ENCODE peak calls at places on chromosomes 1 and 21, in seven cellular contexts. One of them, this sample, is unnamed.

GRCh38 chr1:85433096-85433495 is 31.9 kb downstream of the DDAH1 start:
- DNase-seq in keratinocyte: no peak
- DNase-seq in heart right ventricle: no peak
- DNase-seq in GM23338: no peak
- DNase-seq in OCI-LY7: no peak
- DNase-seq in colonic mucosa: no peak
- DNase-seq in heart left ventricle: no peak
- DNase-seq in this sample: no peak

GRCh38 chr1:171055966-171056643 is 34.6 kb upstream of the FMO3 start:
- DNase-seq in heart left ventricle: no peak
- DNase-seq in heart right ventricle: no peak
- DNase-seq in OCI-LY7: no peak
- DNase-seq in colonic mucosa: no peak
- DNase-seq in keratinocyte: no peak
- DNase-seq in GM23338: no peak
- DNase-seq in this sample: no peak

GRCh38 chr1:115343200-115343737 is 5.2 kb upstream of the NGF start:
- DNase-seq in GM23338: peak
- DNase-seq in colonic mucosa: no peak
- DNase-seq in OCI-LY7: peak
- DNase-seq in heart left ventricle: no peak
- DNase-seq in keratinocyte: no peak
- DNase-seq in heart right ventricle: no peak
- DNase-seq in this sample: no peak

GRCh38 chr1:159341736-159342135 is 39.6 kb downstream of the FCER1A start:
- DNase-seq in heart right ventricle: no peak
- DNase-seq in keratinocyte: no peak
- DNase-seq in heart left ventricle: no peak
- DNase-seq in GM23338: peak
- DNase-seq in colonic mucosa: no peak
- DNase-seq in OCI-LY7: no peak
- DNase-seq in this sample: no peak

GRCh38 chr1:206589206-206589605 is 23.1 kb downstream of the EIF2D start:
- DNase-seq in OCI-LY7: no peak
- DNase-seq in heart left ventricle: peak
- DNase-seq in keratinocyte: no peak
- DNase-seq in GM23338: no peak
- DNase-seq in heart right ventricle: peak
- DNase-seq in colonic mucosa: no peak
- DNase-seq in this sample: no peak

GRCh38 chr1:150564051-150564991 is 15.1 kb downstream of the MCL1 start:
- DNase-seq in heart left ventricle: no peak
- DNase-seq in OCI-LY7: no peak
- DNase-seq in heart right ventricle: no peak
- DNase-seq in colonic mucosa: no peak
- DNase-seq in keratinocyte: no peak
- DNase-seq in GM23338: no peak
- DNase-seq in this sample: peak

GRCh38 chr1:22108343-22109135 is 34.4 kb downstream of the WNT4 start:
- DNase-seq in heart right ventricle: no peak
- DNase-seq in GM23338: no peak
- DNase-seq in keratinocyte: no peak
- DNase-seq in colonic mucosa: no peak
- DNase-seq in OCI-LY7: no peak
- DNase-seq in heart left ventricle: no peak
- DNase-seq in this sample: no peak

GRCh38 chr1:247390116-247390791 is 25.7 kb upstream of the NLRP3 start:
- DNase-seq in heart right ventricle: peak
- DNase-seq in keratinocyte: peak
- DNase-seq in colonic mucosa: peak
- DNase-seq in OCI-LY7: peak
- DNase-seq in GM23338: peak
- DNase-seq in heart left ventricle: peak
- DNase-seq in this sample: peak

GRCh38 chr1:185964946-185965345 is 230.8 kb downstream of the HMCN1 start:
- DNase-seq in OCI-LY7: no peak
- DNase-seq in heart right ventricle: no peak
- DNase-seq in colonic mucosa: no peak
- DNase-seq in GM23338: no peak
- DNase-seq in heart left ventricle: no peak
- DNase-seq in keratinocyte: no peak
- DNase-seq in this sample: no peak

GRCh38 chr21:45041351-45041805 is 33.0 kb upstream of the ADARB1 start:
- DNase-seq in keratinocyte: no peak
- DNase-seq in heart right ventricle: no peak
- DNase-seq in colonic mucosa: peak
- DNase-seq in heart left ventricle: no peak
- DNase-seq in GM23338: no peak
- DNase-seq in OCI-LY7: no peak
- DNase-seq in this sample: peak

GRCh38 chr1:27960762-27961645 is 1.2 kb downstream of the XKR8 start:
- DNase-seq in GM23338: no peak
- DNase-seq in keratinocyte: no peak
- DNase-seq in OCI-LY7: no peak
- DNase-seq in heart left ventricle: no peak
- DNase-seq in colonic mucosa: no peak
- DNase-seq in heart right ventricle: no peak
- DNase-seq in this sample: peak

GRCh38 chr1:65792671-65793358 is at the start of gene PDE4B:
- DNase-seq in GM23338: peak
- DNase-seq in heart left ventricle: no peak
- DNase-seq in colonic mucosa: peak
- DNase-seq in OCI-LY7: no peak
- DNase-seq in keratinocyte: no peak
- DNase-seq in heart right ventricle: no peak
- DNase-seq in this sample: no peak

GRCh38 chr21:27590271-27590670 is 623.4 kb upstream of the ADAMTS5 start:
- DNase-seq in heart left ventricle: peak
- DNase-seq in GM23338: peak
- DNase-seq in colonic mucosa: no peak
- DNase-seq in heart right ventricle: peak
- DNase-seq in OCI-LY7: no peak
- DNase-seq in keratinocyte: no peak
- DNase-seq in this sample: no peak

GRCh38 chr1:172960019-172960418 is 90.7 kb downstream of the TNFSF18 start:
- DNase-seq in GM23338: no peak
- DNase-seq in heart right ventricle: no peak
- DNase-seq in OCI-LY7: no peak
- DNase-seq in colonic mucosa: no peak
- DNase-seq in keratinocyte: no peak
- DNase-seq in heart left ventricle: no peak
- DNase-seq in this sample: no peak

GRCh38 chr1:226181996-226182714 is 4.4 kb downstream of the ACBD3 start:
- DNase-seq in OCI-LY7: peak
- DNase-seq in GM23338: peak
- DNase-seq in heart left ventricle: peak
- DNase-seq in colonic mucosa: peak
- DNase-seq in heart right ventricle: peak
- DNase-seq in keratinocyte: no peak
- DNase-seq in this sample: peak

GRCh38 chr1:147840909-147841308 is 61.7 kb upstream of the GJA8 start:
- DNase-seq in heart right ventricle: no peak
- DNase-seq in GM23338: no peak
- DNase-seq in colonic mucosa: no peak
- DNase-seq in heart left ventricle: no peak
- DNase-seq in keratinocyte: no peak
- DNase-seq in OCI-LY7: no peak
- DNase-seq in this sample: no peak

GRCh38 chr1:115658646-115659045 is 16.9 kb downstream of the VANGL1 start:
- DNase-seq in colonic mucosa: no peak
- DNase-seq in OCI-LY7: no peak
- DNase-seq in GM23338: no peak
- DNase-seq in heart right ventricle: no peak
- DNase-seq in heart left ventricle: no peak
- DNase-seq in keratinocyte: no peak
- DNase-seq in this sample: no peak

GRCh38 chr21:42609806-42610205 is 43.6 kb upstream of the PDE9A start:
- DNase-seq in colonic mucosa: no peak
- DNase-seq in keratinocyte: no peak
- DNase-seq in heart right ventricle: no peak
- DNase-seq in heart left ventricle: no peak
- DNase-seq in OCI-LY7: peak
- DNase-seq in GM23338: no peak
- DNase-seq in this sample: no peak

GRCh38 chr1:240344918-240345317 is 253.2 kb downstream of the FMN2 start:
- DNase-seq in heart right ventricle: no peak
- DNase-seq in heart left ventricle: no peak
- DNase-seq in GM23338: no peak
- DNase-seq in colonic mucosa: no peak
- DNase-seq in OCI-LY7: no peak
- DNase-seq in keratinocyte: no peak
- DNase-seq in this sample: no peak

GRCh38 chr21:35280221-35280620 is 231.1 kb upstream of the RUNX1 start:
- DNase-seq in GM23338: no peak
- DNase-seq in colonic mucosa: no peak
- DNase-seq in heart left ventricle: no peak
- DNase-seq in heart right ventricle: no peak
- DNase-seq in OCI-LY7: no peak
- DNase-seq in keratinocyte: no peak
- DNase-seq in this sample: no peak

GRCh38 chr1:10626011-10626731 is 151.4 kb downstream of the PEX14 start:
- DNase-seq in keratinocyte: no peak
- DNase-seq in OCI-LY7: no peak
- DNase-seq in colonic mucosa: no peak
- DNase-seq in heart right ventricle: no peak
- DNase-seq in GM23338: no peak
- DNase-seq in heart left ventricle: no peak
- DNase-seq in this sample: no peak

GRCh38 chr1:4626560-4627319 is 27.7 kb upstream of the AJAP1 start:
- DNase-seq in keratinocyte: no peak
- DNase-seq in GM23338: no peak
- DNase-seq in colonic mucosa: no peak
- DNase-seq in heart left ventricle: peak
- DNase-seq in OCI-LY7: no peak
- DNase-seq in heart right ventricle: no peak
- DNase-seq in this sample: no peak

DNA sequence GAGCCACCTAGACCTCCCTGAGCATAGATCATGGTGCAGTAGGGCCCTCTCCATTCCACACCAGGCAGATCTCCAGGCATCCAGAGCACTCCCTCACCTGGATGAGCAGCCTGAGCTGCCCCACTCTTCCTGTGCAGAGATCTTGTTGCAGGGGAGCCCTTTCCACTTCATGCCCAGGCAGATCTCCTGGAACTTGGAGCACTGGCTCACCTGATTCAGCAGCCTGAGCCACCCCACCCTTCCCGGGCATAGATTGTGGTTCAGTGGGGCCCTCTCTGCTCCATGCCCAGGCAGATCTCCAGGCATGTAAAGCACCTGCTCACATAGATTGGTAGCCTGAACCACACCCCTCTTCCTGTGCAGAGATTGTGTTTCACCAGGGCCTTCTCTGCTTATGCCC is 78.0 kb downstream of the SEC16B start:
- DNase-seq in heart right ventricle: no peak
- DNase-seq in GM23338: no peak
- DNase-seq in OCI-LY7: no peak
- DNase-seq in colonic mucosa: no peak
- DNase-seq in keratinocyte: peak
- DNase-seq in heart left ventricle: no peak
- DNase-seq in this sample: no peak
- H3K27ac ChIP-seq in heart right ventricle: no peak
- H3K27ac ChIP-seq in GM23338: no peak
- H3K27ac ChIP-seq in OCI-LY7: no peak
- H3K27ac ChIP-seq in colonic mucosa: no peak
- H3K27ac ChIP-seq in keratinocyte: peak
- H3K27ac ChIP-seq in heart left ventricle: no peak
- H3K27ac ChIP-seq in this sample: no peak

DNA sequence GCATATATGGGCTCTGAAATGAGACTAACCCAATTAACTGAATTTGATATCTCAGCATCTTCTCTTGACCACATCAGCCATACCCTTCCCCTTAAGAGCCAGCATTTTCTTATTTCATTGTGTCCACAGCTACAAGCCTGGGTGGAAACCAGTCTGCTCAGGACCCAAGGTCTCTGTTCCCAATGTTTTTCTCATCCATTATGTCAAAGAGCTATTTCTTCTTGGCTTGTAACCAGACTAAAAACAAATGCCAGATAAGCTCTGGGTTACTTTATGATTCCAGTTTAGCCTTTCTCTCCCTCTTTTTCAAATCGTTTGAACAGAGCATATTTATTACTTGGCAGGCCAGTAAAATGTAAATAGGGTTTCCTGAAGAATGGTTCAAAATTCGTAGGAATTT is 109.3 kb upstream of the SPATA6 start:
- DNase-seq in keratinocyte: no peak
- DNase-seq in GM23338: no peak
- DNase-seq in heart left ventricle: no peak
- DNase-seq in OCI-LY7: no peak
- DNase-seq in heart right ventricle: no peak
- DNase-seq in colonic mucosa: no peak
- DNase-seq in this sample: no peak
- H3K27ac ChIP-seq in keratinocyte: no peak
- H3K27ac ChIP-seq in GM23338: no peak
- H3K27ac ChIP-seq in heart left ventricle: no peak
- H3K27ac ChIP-seq in OCI-LY7: no peak
- H3K27ac ChIP-seq in heart right ventricle: no peak
- H3K27ac ChIP-seq in colonic mucosa: no peak
- H3K27ac ChIP-seq in this sample: no peak

DNA sequence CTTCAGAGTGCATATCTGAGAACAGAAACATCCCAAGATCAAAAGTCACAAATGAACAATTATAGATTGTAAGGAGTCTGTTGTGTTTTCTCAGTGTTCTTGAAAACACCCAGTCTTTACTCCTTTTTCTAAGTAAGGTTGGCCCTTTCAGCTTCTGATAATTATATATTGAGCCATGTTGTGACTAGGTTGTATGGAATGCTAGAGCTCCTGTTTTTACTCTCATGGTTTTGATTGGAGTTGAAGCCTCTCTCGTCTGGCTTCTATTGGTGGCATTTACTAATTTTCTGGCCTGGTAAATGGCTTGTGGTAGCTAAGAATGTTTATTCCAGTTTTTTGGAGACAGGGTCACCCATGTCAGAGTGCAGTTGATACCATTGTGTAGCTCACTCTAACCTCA is 84.7 kb downstream of the NDUFS5 start:
- DNase-seq in heart right ventricle: no peak
- DNase-seq in colonic mucosa: no peak
- DNase-seq in GM23338: no peak
- DNase-seq in heart left ventricle: no peak
- DNase-seq in keratinocyte: no peak
- DNase-seq in OCI-LY7: no peak
- DNase-seq in this sample: no peak
- H3K27ac ChIP-seq in heart right ventricle: no peak
- H3K27ac ChIP-seq in colonic mucosa: no peak
- H3K27ac ChIP-seq in GM23338: no peak
- H3K27ac ChIP-seq in heart left ventricle: no peak
- H3K27ac ChIP-seq in keratinocyte: peak
- H3K27ac ChIP-seq in OCI-LY7: no peak
- H3K27ac ChIP-seq in this sample: peak

DNA sequence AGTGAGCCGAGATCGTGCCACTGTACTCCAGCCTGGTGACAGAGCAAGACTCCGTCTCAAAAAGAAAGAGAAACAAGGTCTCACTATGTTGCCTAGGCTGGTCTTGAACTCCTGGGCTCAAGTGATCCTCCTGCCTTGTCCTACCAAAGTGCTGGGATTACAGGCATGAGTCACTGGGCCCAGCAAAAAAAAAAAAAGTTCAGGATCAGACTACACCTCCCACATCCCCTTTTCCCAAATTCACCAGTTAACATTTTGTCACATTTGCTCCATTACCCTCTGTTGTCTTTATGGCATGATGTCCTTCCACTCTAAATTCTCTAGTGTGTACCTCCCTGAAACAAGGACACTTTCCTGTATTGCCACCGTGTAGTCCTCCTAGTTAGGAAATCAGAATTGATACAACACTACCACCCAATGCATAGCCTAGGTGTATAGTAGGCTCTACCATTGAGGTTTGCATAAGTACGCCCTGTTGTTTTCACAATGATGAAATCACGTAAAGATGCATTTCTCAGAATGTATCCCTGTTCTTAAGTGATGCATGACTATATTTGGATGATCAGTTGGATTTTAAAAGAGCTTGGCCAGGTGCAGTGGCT is 10.7 kb downstream of the SPEN start:
- DNase-seq in GM23338: no peak
- DNase-seq in OCI-LY7: no peak
- DNase-seq in colonic mucosa: no peak
- DNase-seq in heart left ventricle: no peak
- DNase-seq in keratinocyte: no peak
- DNase-seq in heart right ventricle: no peak
- DNase-seq in this sample: no peak
- H3K27ac ChIP-seq in GM23338: peak
- H3K27ac ChIP-seq in OCI-LY7: no peak
- H3K27ac ChIP-seq in colonic mucosa: no peak
- H3K27ac ChIP-seq in heart left ventricle: no peak
- H3K27ac ChIP-seq in keratinocyte: no peak
- H3K27ac ChIP-seq in heart right ventricle: no peak
- H3K27ac ChIP-seq in this sample: no peak

This sample was measured in tibial artery.